ENCODE peak calls at places on chromosomes 1 and 21, in eight cellular contexts. One of them, this sample, is unnamed.
A peak's percentile ranks its signal among the peaks of the same experiment; 100 is the strongest.

GRCh38 chr1:178540646-178541045 is 27.7 kb downstream of the TEX35 start:
- DNase-seq in activated CD4-positive, alpha-beta T cell treated with anti-CD3 and anti-CD28 coated beads, Interleukin-2, amount 50 U/mL, for 1 hour: no peak
- DNase-seq in GM19239: no peak
- DNase-seq in germinal center: no peak
- DNase-seq in vagina: peak; percentile 84
- DNase-seq in activated T-cell treated with anti-CD3 and anti-CD28 coated beads, Interleukin-2, amount 50 U/mL, for 24 hours: no peak
- DNase-seq in GF-D8: no peak
- DNase-seq in stimulated activated CD8-positive, alpha-beta memory T cell treated with anti-CD3 and anti-CD28 coated beads, Interleukin-4, amount 100 ng/mL, for 1 hour: no peak
- DNase-seq in this sample: no peak

GRCh38 chr1:85584264-85584781 is 3.8 kb downstream of the CCN1 start:
- DNase-seq in activated CD4-positive, alpha-beta T cell treated with anti-CD3 and anti-CD28 coated beads, Interleukin-2, amount 50 U/mL, for 1 hour: no peak
- DNase-seq in GF-D8: no peak
- DNase-seq in germinal center: no peak
- DNase-seq in activated T-cell treated with anti-CD3 and anti-CD28 coated beads, Interleukin-2, amount 50 U/mL, for 24 hours: no peak
- DNase-seq in GM19239: no peak
- DNase-seq in vagina: no peak
- DNase-seq in stimulated activated CD8-positive, alpha-beta memory T cell treated with anti-CD3 and anti-CD28 coated beads, Interleukin-4, amount 100 ng/mL, for 1 hour: no peak
- DNase-seq in this sample: no peak

GRCh38 chr1:34419662-34420061 is 243.0 kb downstream of the C1orf94 start:
- DNase-seq in GF-D8: no peak
- DNase-seq in activated T-cell treated with anti-CD3 and anti-CD28 coated beads, Interleukin-2, amount 50 U/mL, for 24 hours: no peak
- DNase-seq in germinal center: no peak
- DNase-seq in stimulated activated CD8-positive, alpha-beta memory T cell treated with anti-CD3 and anti-CD28 coated beads, Interleukin-4, amount 100 ng/mL, for 1 hour: no peak
- DNase-seq in vagina: no peak
- DNase-seq in GM19239: no peak
- DNase-seq in activated CD4-positive, alpha-beta T cell treated with anti-CD3 and anti-CD28 coated beads, Interleukin-2, amount 50 U/mL, for 1 hour: no peak
- DNase-seq in this sample: no peak

GRCh38 chr1:32924881-32925344 is 23.7 kb upstream of the TMEM54 start:
- DNase-seq in GF-D8: no peak
- DNase-seq in germinal center: no peak
- DNase-seq in stimulated activated CD8-positive, alpha-beta memory T cell treated with anti-CD3 and anti-CD28 coated beads, Interleukin-4, amount 100 ng/mL, for 1 hour: no peak
- DNase-seq in activated T-cell treated with anti-CD3 and anti-CD28 coated beads, Interleukin-2, amount 50 U/mL, for 24 hours: no peak
- DNase-seq in GM19239: no peak
- DNase-seq in vagina: no peak
- DNase-seq in activated CD4-positive, alpha-beta T cell treated with anti-CD3 and anti-CD28 coated beads, Interleukin-2, amount 50 U/mL, for 1 hour: no peak
- DNase-seq in this sample: no peak

GRCh38 chr1:228430243-228430642 is 13.6 kb upstream of the TRIM17 start:
- DNase-seq in germinal center: no peak
- DNase-seq in GM19239: no peak
- DNase-seq in activated CD4-positive, alpha-beta T cell treated with anti-CD3 and anti-CD28 coated beads, Interleukin-2, amount 50 U/mL, for 1 hour: no peak
- DNase-seq in GF-D8: no peak
- DNase-seq in vagina: no peak
- DNase-seq in activated T-cell treated with anti-CD3 and anti-CD28 coated beads, Interleukin-2, amount 50 U/mL, for 24 hours: no peak
- DNase-seq in stimulated activated CD8-positive, alpha-beta memory T cell treated with anti-CD3 and anti-CD28 coated beads, Interleukin-4, amount 100 ng/mL, for 1 hour: no peak
- DNase-seq in this sample: no peak

GRCh38 chr1:6465461-6466005 is 440 bp downstream of the TNFRSF25 start:
- DNase-seq in activated CD4-positive, alpha-beta T cell treated with anti-CD3 and anti-CD28 coated beads, Interleukin-2, amount 50 U/mL, for 1 hour: peak; percentile 54
- DNase-seq in activated T-cell treated with anti-CD3 and anti-CD28 coated beads, Interleukin-2, amount 50 U/mL, for 24 hours: peak; percentile 75
- DNase-seq in vagina: no peak
- DNase-seq in germinal center: no peak
- DNase-seq in GF-D8: no peak
- DNase-seq in GM19239: no peak
- DNase-seq in stimulated activated CD8-positive, alpha-beta memory T cell treated with anti-CD3 and anti-CD28 coated beads, Interleukin-4, amount 100 ng/mL, for 1 hour: no peak
- DNase-seq in this sample: no peak

GRCh38 chr21:38293765-38294164 is 37.0 kb downstream of the KCNJ15 start:
- DNase-seq in GM19239: no peak
- DNase-seq in germinal center: no peak
- DNase-seq in activated CD4-positive, alpha-beta T cell treated with anti-CD3 and anti-CD28 coated beads, Interleukin-2, amount 50 U/mL, for 1 hour: no peak
- DNase-seq in stimulated activated CD8-positive, alpha-beta memory T cell treated with anti-CD3 and anti-CD28 coated beads, Interleukin-4, amount 100 ng/mL, for 1 hour: no peak
- DNase-seq in activated T-cell treated with anti-CD3 and anti-CD28 coated beads, Interleukin-2, amount 50 U/mL, for 24 hours: no peak
- DNase-seq in vagina: no peak
- DNase-seq in GF-D8: no peak
- DNase-seq in this sample: peak; percentile 21

GRCh38 chr1:202084791-202085681 is 37.7 kb upstream of the GPR37L1 start:
- DNase-seq in activated T-cell treated with anti-CD3 and anti-CD28 coated beads, Interleukin-2, amount 50 U/mL, for 24 hours: no peak
- DNase-seq in germinal center: no peak
- DNase-seq in GF-D8: no peak
- DNase-seq in vagina: no peak
- DNase-seq in GM19239: no peak
- DNase-seq in activated CD4-positive, alpha-beta T cell treated with anti-CD3 and anti-CD28 coated beads, Interleukin-2, amount 50 U/mL, for 1 hour: no peak
- DNase-seq in stimulated activated CD8-positive, alpha-beta memory T cell treated with anti-CD3 and anti-CD28 coated beads, Interleukin-4, amount 100 ng/mL, for 1 hour: no peak
- DNase-seq in this sample: no peak

GRCh38 chr1:21321963-21322680 is 31.9 kb upstream of the ECE1 start:
- DNase-seq in activated CD4-positive, alpha-beta T cell treated with anti-CD3 and anti-CD28 coated beads, Interleukin-2, amount 50 U/mL, for 1 hour: no peak
- DNase-seq in activated T-cell treated with anti-CD3 and anti-CD28 coated beads, Interleukin-2, amount 50 U/mL, for 24 hours: no peak
- DNase-seq in vagina: no peak
- DNase-seq in GF-D8: no peak
- DNase-seq in GM19239: no peak
- DNase-seq in germinal center: no peak
- DNase-seq in stimulated activated CD8-positive, alpha-beta memory T cell treated with anti-CD3 and anti-CD28 coated beads, Interleukin-4, amount 100 ng/mL, for 1 hour: no peak
- DNase-seq in this sample: no peak

GRCh38 chr1:40710581-40711315 is 19.2 kb downstream of the NFYC start:
- DNase-seq in vagina: no peak
- DNase-seq in stimulated activated CD8-positive, alpha-beta memory T cell treated with anti-CD3 and anti-CD28 coated beads, Interleukin-4, amount 100 ng/mL, for 1 hour: no peak
- DNase-seq in activated T-cell treated with anti-CD3 and anti-CD28 coated beads, Interleukin-2, amount 50 U/mL, for 24 hours: no peak
- DNase-seq in activated CD4-positive, alpha-beta T cell treated with anti-CD3 and anti-CD28 coated beads, Interleukin-2, amount 50 U/mL, for 1 hour: no peak
- DNase-seq in GF-D8: no peak
- DNase-seq in GM19239: no peak
- DNase-seq in germinal center: no peak
- DNase-seq in this sample: peak; percentile 40

GRCh38 chr1:216290074-216290473 is 133.2 kb downstream of the USH2A start:
- DNase-seq in activated T-cell treated with anti-CD3 and anti-CD28 coated beads, Interleukin-2, amount 50 U/mL, for 24 hours: no peak
- DNase-seq in germinal center: no peak
- DNase-seq in GF-D8: no peak
- DNase-seq in stimulated activated CD8-positive, alpha-beta memory T cell treated with anti-CD3 and anti-CD28 coated beads, Interleukin-4, amount 100 ng/mL, for 1 hour: no peak
- DNase-seq in GM19239: no peak
- DNase-seq in vagina: no peak
- DNase-seq in activated CD4-positive, alpha-beta T cell treated with anti-CD3 and anti-CD28 coated beads, Interleukin-2, amount 50 U/mL, for 1 hour: no peak
- DNase-seq in this sample: no peak

GRCh38 chr21:28518620-28519019 is 474.1 kb downstream of the LTN1 start:
- DNase-seq in activated T-cell treated with anti-CD3 and anti-CD28 coated beads, Interleukin-2, amount 50 U/mL, for 24 hours: no peak
- DNase-seq in vagina: no peak
- DNase-seq in activated CD4-positive, alpha-beta T cell treated with anti-CD3 and anti-CD28 coated beads, Interleukin-2, amount 50 U/mL, for 1 hour: no peak
- DNase-seq in GM19239: no peak
- DNase-seq in germinal center: no peak
- DNase-seq in GF-D8: no peak
- DNase-seq in stimulated activated CD8-positive, alpha-beta memory T cell treated with anti-CD3 and anti-CD28 coated beads, Interleukin-4, amount 100 ng/mL, for 1 hour: no peak
- DNase-seq in this sample: no peak

GRCh38 chr21:31560479-31560878 is 99.0 kb upstream of the SOD1 start:
- DNase-seq in germinal center: no peak
- DNase-seq in GF-D8: no peak
- DNase-seq in vagina: no peak
- DNase-seq in GM19239: no peak
- DNase-seq in activated CD4-positive, alpha-beta T cell treated with anti-CD3 and anti-CD28 coated beads, Interleukin-2, amount 50 U/mL, for 1 hour: no peak
- DNase-seq in activated T-cell treated with anti-CD3 and anti-CD28 coated beads, Interleukin-2, amount 50 U/mL, for 24 hours: no peak
- DNase-seq in stimulated activated CD8-positive, alpha-beta memory T cell treated with anti-CD3 and anti-CD28 coated beads, Interleukin-4, amount 100 ng/mL, for 1 hour: no peak
- DNase-seq in this sample: no peak

GRCh38 chr1:94326329-94326728 is 88.9 kb upstream of the ARHGAP29 start:
- DNase-seq in activated T-cell treated with anti-CD3 and anti-CD28 coated beads, Interleukin-2, amount 50 U/mL, for 24 hours: no peak
- DNase-seq in GM19239: no peak
- DNase-seq in activated CD4-positive, alpha-beta T cell treated with anti-CD3 and anti-CD28 coated beads, Interleukin-2, amount 50 U/mL, for 1 hour: no peak
- DNase-seq in stimulated activated CD8-positive, alpha-beta memory T cell treated with anti-CD3 and anti-CD28 coated beads, Interleukin-4, amount 100 ng/mL, for 1 hour: no peak
- DNase-seq in GF-D8: no peak
- DNase-seq in germinal center: no peak
- DNase-seq in vagina: no peak
- DNase-seq in this sample: no peak

GRCh38 chr1:15394261-15394543 is 15.5 kb upstream of the EFHD2 start:
- DNase-seq in GF-D8: no peak
- DNase-seq in stimulated activated CD8-positive, alpha-beta memory T cell treated with anti-CD3 and anti-CD28 coated beads, Interleukin-4, amount 100 ng/mL, for 1 hour: no peak
- DNase-seq in GM19239: no peak
- DNase-seq in germinal center: no peak
- DNase-seq in activated CD4-positive, alpha-beta T cell treated with anti-CD3 and anti-CD28 coated beads, Interleukin-2, amount 50 U/mL, for 1 hour: no peak
- DNase-seq in vagina: no peak
- DNase-seq in activated T-cell treated with anti-CD3 and anti-CD28 coated beads, Interleukin-2, amount 50 U/mL, for 24 hours: no peak
- DNase-seq in this sample: no peak

GRCh38 chr1:27614625-27615344 is 10.8 kb upstream of the AHDC1 start:
- DNase-seq in GM19239: no peak
- DNase-seq in germinal center: no peak
- DNase-seq in stimulated activated CD8-positive, alpha-beta memory T cell treated with anti-CD3 and anti-CD28 coated beads, Interleukin-4, amount 100 ng/mL, for 1 hour: no peak
- DNase-seq in vagina: no peak
- DNase-seq in GF-D8: no peak
- DNase-seq in activated T-cell treated with anti-CD3 and anti-CD28 coated beads, Interleukin-2, amount 50 U/mL, for 24 hours: no peak
- DNase-seq in activated CD4-positive, alpha-beta T cell treated with anti-CD3 and anti-CD28 coated beads, Interleukin-2, amount 50 U/mL, for 1 hour: no peak
- DNase-seq in this sample: no peak

GRCh38 chr1:164855930-164856329 is 296.9 kb downstream of the PBX1 start:
- DNase-seq in stimulated activated CD8-positive, alpha-beta memory T cell treated with anti-CD3 and anti-CD28 coated beads, Interleukin-4, amount 100 ng/mL, for 1 hour: no peak
- DNase-seq in GM19239: no peak
- DNase-seq in activated CD4-positive, alpha-beta T cell treated with anti-CD3 and anti-CD28 coated beads, Interleukin-2, amount 50 U/mL, for 1 hour: no peak
- DNase-seq in GF-D8: no peak
- DNase-seq in vagina: no peak
- DNase-seq in activated T-cell treated with anti-CD3 and anti-CD28 coated beads, Interleukin-2, amount 50 U/mL, for 24 hours: no peak
- DNase-seq in germinal center: no peak
- DNase-seq in this sample: no peak

GRCh38 chr21:17416139-17416538 is 96.7 kb upstream of the CXADR start:
- DNase-seq in germinal center: no peak
- DNase-seq in vagina: no peak
- DNase-seq in activated T-cell treated with anti-CD3 and anti-CD28 coated beads, Interleukin-2, amount 50 U/mL, for 24 hours: no peak
- DNase-seq in GM19239: no peak
- DNase-seq in activated CD4-positive, alpha-beta T cell treated with anti-CD3 and anti-CD28 coated beads, Interleukin-2, amount 50 U/mL, for 1 hour: no peak
- DNase-seq in stimulated activated CD8-positive, alpha-beta memory T cell treated with anti-CD3 and anti-CD28 coated beads, Interleukin-4, amount 100 ng/mL, for 1 hour: no peak
- DNase-seq in GF-D8: no peak
- DNase-seq in this sample: no peak

GRCh38 chr1:199394856-199395255 is 632.7 kb upstream of the NR5A2 start:
- DNase-seq in vagina: no peak
- DNase-seq in GF-D8: no peak
- DNase-seq in GM19239: no peak
- DNase-seq in activated T-cell treated with anti-CD3 and anti-CD28 coated beads, Interleukin-2, amount 50 U/mL, for 24 hours: no peak
- DNase-seq in germinal center: no peak
- DNase-seq in stimulated activated CD8-positive, alpha-beta memory T cell treated with anti-CD3 and anti-CD28 coated beads, Interleukin-4, amount 100 ng/mL, for 1 hour: no peak
- DNase-seq in activated CD4-positive, alpha-beta T cell treated with anti-CD3 and anti-CD28 coated beads, Interleukin-2, amount 50 U/mL, for 1 hour: no peak
- DNase-seq in this sample: no peak

GRCh38 chr21:17730782-17731181 is 88.4 kb downstream of the C21orf91 start:
- DNase-seq in GF-D8: peak; percentile 87
- DNase-seq in GM19239: no peak
- DNase-seq in germinal center: no peak
- DNase-seq in activated CD4-positive, alpha-beta T cell treated with anti-CD3 and anti-CD28 coated beads, Interleukin-2, amount 50 U/mL, for 1 hour: no peak
- DNase-seq in stimulated activated CD8-positive, alpha-beta memory T cell treated with anti-CD3 and anti-CD28 coated beads, Interleukin-4, amount 100 ng/mL, for 1 hour: no peak
- DNase-seq in vagina: no peak
- DNase-seq in activated T-cell treated with anti-CD3 and anti-CD28 coated beads, Interleukin-2, amount 50 U/mL, for 24 hours: no peak
- DNase-seq in this sample: peak; percentile 77

GRCh38 chr1:110084226-110085078 is 14.0 kb upstream of the ALX3 start:
- DNase-seq in stimulated activated CD8-positive, alpha-beta memory T cell treated with anti-CD3 and anti-CD28 coated beads, Interleukin-4, amount 100 ng/mL, for 1 hour: no peak
- DNase-seq in GF-D8: no peak
- DNase-seq in GM19239: no peak
- DNase-seq in activated T-cell treated with anti-CD3 and anti-CD28 coated beads, Interleukin-2, amount 50 U/mL, for 24 hours: peak; percentile 60
- DNase-seq in activated CD4-positive, alpha-beta T cell treated with anti-CD3 and anti-CD28 coated beads, Interleukin-2, amount 50 U/mL, for 1 hour: no peak
- DNase-seq in vagina: no peak
- DNase-seq in germinal center: peak; percentile 45
- DNase-seq in this sample: peak; percentile 74

GRCh38 chr21:45545691-45546531 is 3.7 kb upstream of the SLC19A1 start:
- DNase-seq in stimulated activated CD8-positive, alpha-beta memory T cell treated with anti-CD3 and anti-CD28 coated beads, Interleukin-4, amount 100 ng/mL, for 1 hour: no peak
- DNase-seq in vagina: no peak
- DNase-seq in GF-D8: no peak
- DNase-seq in GM19239: no peak
- DNase-seq in activated T-cell treated with anti-CD3 and anti-CD28 coated beads, Interleukin-2, amount 50 U/mL, for 24 hours: no peak
- DNase-seq in activated CD4-positive, alpha-beta T cell treated with anti-CD3 and anti-CD28 coated beads, Interleukin-2, amount 50 U/mL, for 1 hour: no peak
- DNase-seq in germinal center: no peak
- DNase-seq in this sample: no peak

GRCh38 chr1:194512361-194512760 is 1325.9 kb upstream of the B3GALT2 start:
- DNase-seq in germinal center: no peak
- DNase-seq in vagina: no peak
- DNase-seq in stimulated activated CD8-positive, alpha-beta memory T cell treated with anti-CD3 and anti-CD28 coated beads, Interleukin-4, amount 100 ng/mL, for 1 hour: no peak
- DNase-seq in GF-D8: no peak
- DNase-seq in activated CD4-positive, alpha-beta T cell treated with anti-CD3 and anti-CD28 coated beads, Interleukin-2, amount 50 U/mL, for 1 hour: no peak
- DNase-seq in GM19239: no peak
- DNase-seq in activated T-cell treated with anti-CD3 and anti-CD28 coated beads, Interleukin-2, amount 50 U/mL, for 24 hours: no peak
- DNase-seq in this sample: no peak